ENCODE peak calls at places on chromosomes 13 and 19, in five cellular contexts. A is thoracic aorta, J is keratinocyte, P is testis, R is tibial nerve. W is an unnamed sample.

GRCh38 chr13:109517516-109517915 is 268.9 kb downstream of the IRS2 start:
- DNase-seq in A (no peak), J (no peak), P (no peak), R (no peak), W (no peak)

GRCh38 chr19:6466526-6467248 is 2.6 kb downstream of the CRB3 start:
- DNase-seq in A (no peak), J (no peak), P (no peak), R (no peak), W (no peak)

GRCh38 chr19:35314031-35314430 is 15.0 kb upstream of the CD22 start:
- DNase-seq in A (no peak), J (no peak), P (no peak), R (no peak), W (peak)

GRCh38 chr19:11479470-11480080 is 1.3 kb downstream of the ELAVL3 start:
- DNase-seq in A (no peak), J (no peak), P (peak), R (no peak), W (peak)

GRCh38 chr13:104764600-104764999 is 1698.4 kb upstream of the SLC10A2 start:
- DNase-seq in A (no peak), J (no peak), P (no peak), R (no peak), W (no peak)

GRCh38 chr13:100601716-100602115 is 13.1 kb upstream of the GGACT start:
- DNase-seq in A (no peak), J (no peak), P (no peak), R (no peak), W (no peak)

GRCh38 chr13:38693641-38694040 is 6.8 kb downstream of the FREM2 start:
- DNase-seq in A (no peak), J (no peak), P (no peak), R (no peak), W (no peak)

GRCh38 chr19:9531933-9532332 is 6.5 kb downstream of the ZNF426 start:
- DNase-seq in A (no peak), J (peak), P (no peak), R (no peak), W (no peak)

GRCh38 chr13:40189885-40190655 is 476.4 kb downstream of the FOXO1 start:
- DNase-seq in A (no peak), J (no peak), P (peak), R (no peak), W (no peak)

GRCh38 chr13:36282818-36283432 is 14.7 kb downstream of the CCDC169 start:
- DNase-seq in A (no peak), J (peak), P (no peak), R (no peak), W (no peak)

GRCh38 chr19:36449059-36449670 is 30.7 kb upstream of the ZFP82 start:
- DNase-seq in A (no peak), J (no peak), P (no peak), R (no peak), W (no peak)

GRCh38 chr19:52945652-52946321 is 16.9 kb downstream of the ZNF816 start:
- DNase-seq in A (no peak), J (no peak), P (no peak), R (no peak), W (no peak)

GRCh38 chr19:48405850-48406249 is 12.4 kb downstream of the GRIN2D start:
- DNase-seq in A (no peak), J (no peak), P (peak), R (no peak), W (no peak)

GRCh38 chr19:3500429-3501101 is at the start of gene DOHH:
- DNase-seq in A (peak), J (peak), P (peak), R (peak), W (peak)

GRCh38 chr13:22082030-22082429 is 411.2 kb downstream of the FGF9 start:
- DNase-seq in A (no peak), J (no peak), P (no peak), R (no peak), W (no peak)

GRCh38 chr13:101514695-101515275 is 62.3 kb downstream of the ITGBL1 start:
- DNase-seq in A (no peak), J (no peak), P (peak), R (no peak), W (no peak)

GRCh38 chr13:75480691-75481175 is 1.2 kb downstream of the TBC1D4 start:
- DNase-seq in A (no peak), J (no peak), P (peak), R (peak), W (peak)

GRCh38 chr13:24150613-24151012 is 9.9 kb upstream of the SPATA13 start:
- DNase-seq in A (no peak), J (no peak), P (no peak), R (no peak), W (no peak)

GRCh38 chr13:39688699-39689405 is 33.4 kb downstream of the COG6 start:
- DNase-seq in A (no peak), J (no peak), P (no peak), R (no peak), W (no peak)

GRCh38 chr13:40769970-40770369 is 1.0 kb downstream of the MRPS31 start:
- DNase-seq in A (no peak), J (no peak), P (no peak), R (no peak), W (no peak)

GRCh38 chr19:13629687-13630357 is 123.5 kb upstream of the CACNA1A start:
- DNase-seq in A (no peak), J (no peak), P (no peak), R (no peak), W (no peak)

GRCh38 chr13:74683411-74683810 is 549.2 kb upstream of the KLF12 start:
- DNase-seq in A (no peak), J (no peak), P (no peak), R (no peak), W (no peak)

GRCh38 chr13:78562237-78562889 is 41.0 kb downstream of the POU4F1 start:
- DNase-seq in A (no peak), J (no peak), P (no peak), R (no peak), W (no peak)

DNA sequence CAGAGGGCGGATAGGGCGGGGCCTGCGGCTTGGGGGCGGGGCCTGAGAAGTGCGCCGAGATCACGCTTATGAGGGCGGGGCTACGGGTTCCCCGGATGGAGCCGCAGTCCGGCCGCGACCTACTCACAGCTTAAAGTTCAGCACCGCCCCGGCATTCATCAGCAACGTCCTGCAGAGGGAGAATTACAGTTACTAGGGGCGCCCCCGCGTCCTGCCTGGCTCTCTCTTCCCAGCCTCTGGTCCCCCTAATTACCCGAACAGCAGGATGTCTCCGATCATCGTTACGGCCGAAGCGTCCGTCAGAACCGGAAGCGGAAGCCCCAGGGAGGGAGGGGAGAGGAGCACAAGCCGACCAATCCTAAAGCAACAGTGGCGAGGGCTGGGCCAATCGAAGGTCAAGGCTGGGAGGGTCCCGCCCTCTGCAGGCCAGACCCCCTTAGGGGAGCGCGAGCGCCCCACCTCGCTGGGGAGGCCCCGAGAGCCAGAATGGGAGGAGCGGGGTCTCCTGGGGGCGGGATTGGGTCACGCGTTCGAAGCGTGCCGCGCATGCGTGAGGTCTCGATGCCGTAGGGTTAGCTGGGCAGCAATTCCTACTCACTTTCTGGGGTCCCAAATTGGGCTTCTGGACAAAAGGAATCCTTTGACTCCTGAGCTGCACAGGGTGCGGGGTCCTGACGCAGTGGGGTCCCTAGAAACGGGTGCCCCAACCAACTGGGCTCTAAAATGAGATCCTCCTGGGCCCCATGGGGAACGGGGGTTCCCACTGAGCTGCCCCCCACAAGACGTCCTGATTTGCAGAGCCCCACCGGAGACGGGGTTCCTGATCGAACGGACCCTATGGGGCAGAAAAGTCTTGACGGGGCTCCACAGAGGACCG is at the start of gene SMIM7:
- DNase-seq in A (peak), J (peak), P (peak), R (peak), W (peak)
- TF ChIP-seq CTCF in A (no peak), J (peak), P (peak), R (peak), W (peak)

DNA sequence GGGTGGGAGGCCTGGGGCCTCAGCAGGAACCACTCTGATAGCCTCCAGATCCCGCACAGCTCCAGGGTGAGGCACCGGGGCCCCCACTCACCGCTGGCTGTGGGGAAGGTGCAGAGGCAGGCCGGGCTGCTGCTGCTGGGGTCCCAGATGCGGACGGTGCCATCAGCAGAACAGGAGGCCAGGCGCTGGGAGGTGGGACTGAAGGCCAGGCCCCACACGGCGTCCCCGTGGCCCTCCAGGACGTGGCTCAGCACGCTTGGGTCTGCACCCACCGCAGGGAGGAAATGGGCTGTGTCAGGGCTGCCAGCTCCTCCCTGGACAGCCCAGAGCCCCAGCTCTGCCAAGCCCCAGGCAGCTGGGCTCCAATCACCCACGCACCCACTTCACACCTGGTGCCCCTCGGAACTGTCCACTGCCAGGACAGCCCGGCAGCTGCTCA is 6.1 kb upstream of the PRKD2 start:
- DNase-seq in A (no peak), J (no peak), P (no peak), R (no peak), W (no peak)
- H3K4me3 ChIP-seq in A (no peak), J (no peak), P (no peak), R (no peak), W (no peak)

GRCh38 chr13:99265162-99265822 is 7.1 kb upstream of the GPR18 start:
- DNase-seq in A (no peak), J (no peak), P (no peak), R (no peak), W (no peak)

GRCh38 chr13:99265823-99266426 is 7.7 kb upstream of the GPR18 start:
- DNase-seq in A (no peak), J (peak), P (no peak), R (no peak), W (no peak)

GRCh38 chr13:99261040-99261439 is 2.9 kb upstream of the GPR18 start:
- DNase-seq in A (no peak), J (no peak), P (no peak), R (no peak), W (no peak)

GRCh38 chr13:99264053-99264452 is 5.9 kb upstream of the GPR18 start:
- DNase-seq in A (no peak), J (no peak), P (no peak), R (no peak), W (no peak)

DNA sequence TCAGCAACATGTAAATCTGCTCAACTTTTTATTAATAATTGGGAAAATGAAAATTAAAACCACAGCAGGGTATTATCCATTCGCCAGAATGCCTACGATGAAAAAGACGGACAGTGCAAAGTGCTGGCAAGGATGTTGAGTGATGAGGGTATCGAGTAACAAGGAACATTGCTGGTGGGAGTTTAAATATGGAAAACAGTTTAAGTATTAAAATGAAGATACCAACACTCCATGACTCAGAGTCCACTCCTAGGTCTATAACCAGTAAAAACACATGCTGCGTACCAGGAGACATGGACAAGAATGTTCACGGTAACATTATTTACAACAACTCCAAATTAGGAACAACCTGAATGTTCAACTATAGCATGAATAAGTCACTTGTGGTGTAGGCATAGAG is 5.2 kb upstream of the GPR18 start:
- DNase-seq in A (no peak), J (no peak), P (no peak), R (no peak), W (no peak)
- H3K27ac ChIP-seq in A (no peak), J (no peak), P (no peak), R (no peak), W (peak)

DNA sequence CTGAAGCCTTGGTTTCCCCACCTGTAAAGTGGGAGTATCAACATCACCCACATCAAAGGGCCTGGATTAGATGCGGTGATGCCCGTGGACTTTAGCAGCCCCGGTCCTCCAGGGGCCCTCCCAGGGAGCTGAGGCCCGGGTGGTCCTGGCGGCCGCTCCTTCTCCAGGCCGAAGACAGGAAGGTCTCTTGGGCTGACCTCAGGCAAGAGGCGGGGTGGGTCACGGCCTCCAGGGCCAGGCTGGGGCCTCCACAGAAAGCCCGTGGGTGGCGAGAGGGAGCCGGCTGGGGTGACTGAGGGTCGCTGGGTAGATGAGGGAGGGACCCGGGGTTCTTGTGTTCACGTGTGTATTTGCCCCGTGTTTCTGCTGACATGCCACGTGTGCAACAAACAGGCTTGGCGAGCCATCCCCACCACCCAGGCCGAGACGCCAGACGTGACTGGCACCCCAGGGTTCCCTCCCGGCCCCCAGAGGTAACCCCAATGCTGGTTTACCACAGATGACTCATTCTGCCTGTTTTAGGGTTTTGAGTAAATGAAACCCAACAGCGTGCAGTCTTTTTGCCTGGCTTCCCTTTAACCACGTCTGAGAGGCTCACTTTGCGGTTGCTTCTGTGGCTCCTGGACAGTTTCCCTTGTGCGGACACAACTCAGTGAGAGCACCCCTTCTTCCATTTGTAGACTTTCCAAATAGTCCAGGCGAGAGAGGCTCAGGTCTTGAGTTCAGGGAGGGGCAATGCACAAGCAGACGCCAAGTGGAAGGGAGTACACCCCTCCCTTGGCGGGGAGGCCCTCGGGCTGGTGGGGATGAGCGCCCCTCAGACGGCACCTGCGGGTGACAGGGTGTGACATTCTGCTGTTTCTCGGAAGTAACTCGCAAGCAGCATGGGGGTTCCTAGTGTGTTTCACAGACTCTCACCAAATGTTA is 42.9 kb downstream of the C13orf46 start:
- DNase-seq in A (peak), J (no peak), P (peak), R (peak), W (no peak)
- TF ChIP-seq CTCF in A (no peak), J (no peak), P (no peak), R (no peak), W (no peak)

DNA sequence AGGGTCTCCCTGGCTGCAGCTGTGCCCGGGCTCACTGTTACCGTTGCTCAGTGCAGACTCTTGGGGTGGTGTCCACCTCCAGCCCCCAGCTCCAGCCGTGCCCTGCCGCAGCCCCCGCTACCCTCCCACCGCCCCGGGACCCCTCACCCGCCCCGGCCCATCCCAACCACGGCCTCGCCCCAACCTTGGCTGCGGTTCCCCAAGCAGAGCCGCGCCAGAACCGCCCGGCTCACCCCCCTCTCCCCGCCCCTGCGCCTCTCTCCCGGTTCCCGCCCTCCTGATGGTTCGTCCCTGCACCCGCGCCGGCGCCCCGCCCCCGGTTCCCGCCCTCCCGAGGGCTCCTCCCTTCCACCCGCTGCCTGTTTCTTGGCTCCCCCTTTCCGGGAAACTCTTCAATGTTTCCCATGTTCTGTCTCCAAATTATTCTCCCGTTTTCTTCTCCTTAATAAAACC is 40.3 kb downstream of the ANKRD10 start:
- DNase-seq in A (peak), J (no peak), P (peak), R (peak), W (peak)
- H3K4me3 ChIP-seq in A (peak), J (peak), P (peak), R (peak), W (peak)

DNA sequence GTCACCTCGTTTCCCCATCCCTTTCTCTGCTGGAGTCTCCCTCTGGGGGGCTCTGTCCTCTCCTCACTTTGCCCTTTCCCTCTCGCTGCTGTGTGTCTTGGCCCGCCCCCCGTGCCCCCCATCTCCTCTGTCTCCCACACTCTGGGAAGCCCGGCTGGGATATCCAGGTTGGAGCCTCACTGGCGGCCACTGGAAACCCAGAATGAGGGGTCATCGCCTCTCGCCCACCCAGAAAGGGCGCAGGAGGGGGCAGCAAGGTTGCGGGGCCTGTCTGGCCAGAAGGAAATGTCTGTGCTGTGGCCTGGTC is 15.6 kb downstream of the CCDC97 start:
- DNase-seq in A (no peak), J (no peak), P (no peak), R (no peak), W (no peak)
- H3K27ac ChIP-seq in A (peak), J (no peak), P (peak), R (no peak), W (peak)

GRCh38 chr19:38917921-38918491 is 6.0 kb upstream of the CCER2 start:
- DNase-seq in A (no peak), J (no peak), P (peak), R (no peak), W (no peak)
- TF ChIP-seq CTCF in A (no peak), J (peak), P (no peak), R (no peak), W (no peak)

GRCh38 chr19:33780251-33780650 is 16.4 kb upstream of the KCTD15 start:
- DNase-seq in A (no peak), J (no peak), P (peak), R (no peak), W (no peak)

GRCh38 chr19:33779849-33780248 is 16.8 kb upstream of the KCTD15 start:
- DNase-seq in A (no peak), J (no peak), P (no peak), R (no peak), W (no peak)

GRCh38 chr19:33777351-33777750 is 19.3 kb upstream of the KCTD15 start:
- DNase-seq in A (no peak), J (no peak), P (no peak), R (no peak), W (no peak)

GRCh38 chr19:33777753-33778088 is 18.9 kb upstream of the KCTD15 start:
- DNase-seq in A (no peak), J (no peak), P (no peak), R (no peak), W (no peak)

GRCh38 chr19:33778089-33778791 is 18.4 kb upstream of the KCTD15 start:
- DNase-seq in A (no peak), J (no peak), P (peak), R (peak), W (peak)
- H3K4me3 ChIP-seq in A (peak), J (no peak), P (peak), R (no peak), W (peak)

W was measured in psoas muscle.